ENCODE peak calls at places on chromosomes 2 and 18, in four cellular contexts. H is nephron progenitor cell, Q is Peyer's patch, U is OCI-LY7. S is an unnamed sample.

GRCh38 chr18:46536215-46536874 is 120.7 kb downstream of the LOXHD1 start:
- DNase-seq in U (no peak), Q (no peak), H (no peak), S (no peak)

GRCh38 chr2:60251247-60251646 is 302.2 kb downstream of the BCL11A start:
- DNase-seq in Q (no peak), U (no peak), H (no peak), S (no peak)

GRCh38 chr2:160091381-160091780 is 29.0 kb upstream of the PLA2R1 start:
- DNase-seq in Q (no peak), U (no peak), H (no peak), S (peak; percentile 54)

GRCh38 chr2:162833345-162833744 is 5.2 kb downstream of the KCNH7 start:
- DNase-seq in U (no peak), Q (no peak), H (no peak), S (no peak)

GRCh38 chr2:31893093-31893492 is 117.7 kb downstream of the MEMO1 start:
- DNase-seq in U (no peak), H (no peak), Q (no peak), S (no peak)

GRCh38 chr2:54500404-54501147 is 44.4 kb downstream of the SPTBN1 start:
- DNase-seq in H (no peak), U (no peak), Q (no peak), S (no peak)

GRCh38 chr2:136049991-136050573 is 64.7 kb upstream of the DARS1 start:
- DNase-seq in U (no peak), H (no peak), Q (no peak), S (no peak)

GRCh38 chr2:16021611-16022363 is 81.4 kb downstream of the MYCN start:
- DNase-seq in U (no peak), H (no peak), Q (no peak), S (no peak)

GRCh38 chr2:238929242-238930081 is 81.6 kb downstream of the TWIST2 start:
- DNase-seq in Q (peak; percentile 49), U (no peak), H (no peak), S (peak; percentile 57)

GRCh38 chr2:100603945-100604633 is 41.3 kb downstream of the PDCL3 start:
- DNase-seq in H (no peak), U (no peak), Q (no peak), S (no peak)

GRCh38 chr2:151043484-151043883 is 218.2 kb downstream of the RBM43 start:
- DNase-seq in Q (no peak), U (no peak), H (no peak), S (peak; percentile 30)

GRCh38 chr18:4353853-4354418 is 101.2 kb downstream of the DLGAP1 start:
- DNase-seq in U (no peak), Q (no peak), H (no peak), S (no peak)

GRCh38 chr18:49340446-49340845 is 120.0 kb downstream of the DYM start:
- DNase-seq in U (no peak), Q (no peak), H (no peak), S (peak; percentile 33)

GRCh38 chr2:68779595-68779994 is 45.0 kb downstream of the ARHGAP25 start:
- DNase-seq in H (no peak), U (no peak), Q (no peak), S (no peak)

GRCh38 chr2:33380001-33380609 is 96.3 kb upstream of the RASGRP3 start:
- DNase-seq in U (peak; percentile 26), H (no peak), Q (no peak), S (no peak)

GRCh38 chr2:232839680-232840079 is 30.4 kb upstream of the SNORC start:
- DNase-seq in H (no peak), Q (no peak), U (no peak), S (no peak)

GRCh38 chr2:98778153-98778552 is 47.2 kb upstream of the MGAT4A start:
- DNase-seq in H (no peak), U (no peak), Q (no peak), S (no peak)

GRCh38 chr2:126655066-126655465 is 892 bp upstream of the GYPC start:
- DNase-seq in H (peak; percentile 22), U (no peak), Q (no peak), S (no peak)

GRCh38 chr2:203763425-203764272 is 57.2 kb downstream of the CD28 start:
- DNase-seq in Q (no peak), U (peak; percentile 21), H (no peak), S (no peak)

GRCh38 chr2:216604458-216604857 is 28.8 kb upstream of the IGFBP2 start:
- DNase-seq in U (no peak), Q (no peak), H (no peak), S (no peak)
- TF ChIP-seq CTCF in U (no peak), Q (no peak), H (no peak), S (no peak)

GRCh38 chr18:57550510-57550909 is 36.0 kb downstream of the FECH start:
- DNase-seq in H (no peak), Q (no peak), U (no peak), S (no peak)

GRCh38 chr18:57559311-57559710 is 27.2 kb downstream of the FECH start:
- DNase-seq in U (no peak), Q (no peak), H (no peak), S (no peak)

DNA sequence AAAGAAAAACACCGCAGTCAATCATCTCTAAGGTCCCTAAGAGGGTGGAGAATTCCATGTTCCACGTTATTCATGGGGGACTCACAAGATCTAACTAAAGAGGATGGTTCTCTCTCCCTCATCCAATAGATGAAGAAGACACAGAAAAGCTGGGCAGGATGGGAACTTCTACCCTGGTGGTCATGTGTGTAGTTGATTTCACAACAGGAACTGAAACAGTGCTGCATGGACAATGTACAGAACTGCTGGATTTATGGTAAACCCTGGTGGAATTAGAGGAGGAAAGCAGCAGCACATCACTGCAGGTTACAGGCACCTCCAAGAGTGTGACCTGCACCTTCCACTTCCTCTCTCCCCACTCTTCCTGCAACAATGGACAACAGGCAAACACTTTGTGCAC is 31.4 kb downstream of the FECH start:
- DNase-seq in U (no peak), Q (no peak), H (no peak), S (no peak)
- TF ChIP-seq CTCF in U (no peak), Q (no peak), H (no peak), S (no peak)

DNA sequence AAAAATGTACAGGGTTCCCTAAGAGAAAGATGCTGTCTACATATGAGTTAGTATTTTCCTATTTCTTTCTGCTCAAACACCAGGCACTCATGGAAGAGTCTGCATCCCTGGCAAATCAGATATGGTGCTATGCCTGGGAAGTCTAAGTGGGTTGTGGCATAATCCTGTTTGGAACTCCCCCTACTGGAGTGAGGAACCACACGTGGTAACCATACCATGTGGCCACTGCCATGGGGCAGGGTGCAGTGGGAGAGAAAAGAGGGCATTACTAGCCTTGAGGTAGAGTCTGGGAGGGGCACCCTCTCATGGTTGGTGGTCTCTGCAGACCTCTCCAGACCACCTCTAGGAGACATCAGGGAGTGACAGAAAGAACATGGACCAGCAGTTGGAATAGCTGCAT is 257.9 kb upstream of the ATP5MC3 start:
- DNase-seq in U (no peak), Q (no peak), H (no peak), S (no peak)
- TF ChIP-seq CTCF in U (no peak), Q (no peak), H (no peak), S (no peak)

GRCh38 chr18:57910817-57911216 is 107.7 kb upstream of the ATP8B1 start:
- DNase-seq in Q (no peak), U (peak; percentile 2), H (peak; percentile 34), S (no peak)
- TF ChIP-seq CTCF in Q (peak; percentile 34), U (peak; percentile 50), H (no peak), S (peak; percentile 53)

DNA sequence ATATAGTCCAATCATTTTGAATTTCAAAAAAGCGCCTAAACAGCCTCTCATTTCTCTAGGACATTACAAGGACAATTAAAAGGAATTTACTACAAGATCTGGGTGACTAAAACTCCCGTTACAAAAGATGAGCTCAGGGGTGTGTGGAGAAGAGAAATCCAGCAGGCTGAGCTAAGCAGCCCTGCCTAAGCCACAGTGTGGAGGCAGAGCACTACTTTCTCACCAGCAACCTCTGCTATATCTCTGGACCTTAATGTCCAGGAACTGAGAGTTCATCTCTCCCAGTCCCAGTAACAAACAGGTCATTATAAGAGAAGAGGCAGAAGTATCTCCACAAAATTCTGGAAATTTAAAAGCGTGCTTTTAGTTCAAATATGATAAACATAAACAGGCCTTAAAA is 18.9 kb upstream of the ANKRD62 start:
- DNase-seq in U (no peak), H (no peak), Q (no peak), S (no peak)
- TF ChIP-seq CTCF in U (no peak), H (no peak), Q (no peak), S (no peak)

DNA sequence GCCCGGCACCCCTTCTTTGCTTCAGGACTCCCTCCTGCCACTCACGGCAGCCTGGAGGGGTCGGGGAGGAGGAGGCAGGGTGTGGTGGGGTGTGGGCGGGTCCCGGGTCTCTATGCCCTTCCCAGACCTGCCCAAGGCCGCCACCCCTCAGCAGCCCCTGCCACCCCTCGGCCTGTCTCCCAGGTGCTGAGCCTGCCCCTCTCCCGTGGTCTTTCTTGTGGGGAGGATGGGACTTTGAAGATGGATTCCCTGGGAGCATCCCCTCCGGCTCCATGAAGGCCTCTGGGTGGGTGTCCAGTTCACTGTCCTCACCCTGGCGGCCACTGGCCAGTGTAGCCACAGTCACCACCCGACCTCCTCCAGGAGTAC is 23.2 kb downstream of the KCNIP3 start:
- DNase-seq in H (no peak), U (no peak), Q (no peak), S (no peak)
- TF ChIP-seq CTCF in H (no peak), U (no peak), Q (no peak), S (no peak)

GRCh38 chr18:7568426-7568825 is 1.3 kb downstream of the PTPRM start:
- DNase-seq in U (no peak), H (peak; percentile 83), Q (no peak), S (peak; percentile 16)
- TF ChIP-seq CTCF in U (no peak), H (peak; percentile 41), Q (peak; percentile 0), S (peak; percentile 23)

DNA sequence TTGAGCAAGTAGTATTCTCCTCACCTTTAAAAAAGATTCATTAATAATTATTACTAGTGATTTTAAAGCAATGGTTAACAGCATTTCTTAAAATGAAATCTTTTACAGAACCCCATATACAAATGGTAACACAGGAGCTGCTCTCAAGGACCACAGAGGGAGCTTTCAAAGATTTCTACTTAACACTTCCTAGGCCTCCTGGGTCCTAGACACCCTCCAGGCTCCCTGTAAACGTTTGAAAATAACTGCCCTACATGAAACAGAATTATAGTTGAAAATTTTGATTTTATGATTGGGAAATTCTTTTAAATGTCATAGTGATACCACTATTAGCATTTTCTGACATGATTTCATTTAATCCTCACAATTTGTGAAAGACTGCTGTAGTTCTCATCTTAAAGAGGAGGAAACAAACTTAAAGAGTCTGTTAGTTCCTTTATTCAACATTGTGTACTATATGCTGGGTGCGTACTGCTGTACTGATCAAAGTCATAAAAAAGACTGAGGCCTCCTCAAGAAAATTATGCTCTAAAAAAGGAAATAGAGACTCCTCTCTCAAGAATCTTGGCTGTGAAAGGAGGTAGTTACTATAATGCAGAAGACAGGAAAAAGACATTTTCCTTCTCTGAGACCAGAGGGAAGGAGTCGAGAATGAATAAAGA is 10.6 kb downstream of the CUL3 start:
- DNase-seq in U (peak; percentile 32), H (no peak), Q (no peak), S (no peak)
- TF ChIP-seq CTCF in U (no peak), H (no peak), Q (no peak), S (no peak)

DNA sequence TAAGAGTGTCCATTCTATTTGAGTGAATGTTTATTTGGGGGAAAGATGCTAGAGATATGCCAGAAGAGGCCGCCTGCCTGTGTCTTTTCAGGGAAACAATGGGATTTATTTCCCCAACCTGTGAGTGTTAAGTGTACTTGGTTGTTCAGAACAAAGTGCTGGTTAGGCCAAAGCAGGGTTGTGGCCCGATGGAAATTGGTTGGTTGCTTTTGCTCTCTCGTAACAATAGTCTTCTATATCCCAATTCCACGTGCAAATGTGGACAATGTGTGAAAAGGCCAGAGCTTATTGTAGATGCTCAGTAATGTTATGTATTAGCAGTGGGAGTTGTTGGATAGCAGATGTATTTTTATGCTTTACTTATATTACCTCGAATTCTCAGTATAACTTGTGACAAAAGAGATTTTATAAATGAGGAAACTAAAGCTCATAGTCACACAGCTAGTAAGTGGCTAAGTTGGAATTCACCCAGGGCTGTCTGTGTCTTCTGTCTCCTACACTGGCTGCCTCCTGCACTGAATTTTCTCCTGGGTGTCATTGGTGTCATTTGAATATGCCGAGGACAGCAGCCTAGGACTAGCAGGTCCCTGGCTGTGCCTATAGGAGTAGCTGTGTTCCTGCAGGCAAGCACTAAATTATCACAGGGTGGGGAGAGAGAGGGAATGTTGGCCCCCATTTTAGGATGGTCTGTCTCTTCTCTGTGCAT is 21.5 kb downstream of the GPD2 start:
- DNase-seq in H (no peak), Q (no peak), U (no peak), S (no peak)
- TF ChIP-seq CTCF in H (no peak), Q (no peak), U (no peak), S (no peak)